ENCODE peak calls at places on chromosomes 3 and 15, in ten cellular contexts. One of them, this sample, is unnamed.

GRCh38 chr3:55059027-55059629 is 131.3 kb upstream of the LRTM1 start:
- DNase-seq in RPMI8226: no peak
- DNase-seq in A172: no peak
- DNase-seq in activated naive CD8-positive, alpha-beta T cell treated with anti-CD3 and anti-CD28 coated beads, Interleukin-2, amount 10 ng/mL, durations not matched to agents 7 days and 5 days: no peak
- DNase-seq in epithelial cell of prostate: no peak
- DNase-seq in coronary artery: no peak
- DNase-seq in fibroblast of gingiva: no peak
- DNase-seq in central memory CD4-positive, alpha-beta T cell: no peak
- DNase-seq in cardiac muscle cell: no peak
- DNase-seq in stimulated activated CD4-positive, alpha-beta T cell treated with anti-CD3 and anti-CD28 coated beads, Interleukin-12 subunit alpha, Interleukin-12 subunit beta, amount 100 ng/mL, for 4 hours: no peak
- DNase-seq in this sample: no peak

GRCh38 chr15:39596358-39597051 is 15.6 kb downstream of the THBS1 start:
- DNase-seq in activated naive CD8-positive, alpha-beta T cell treated with anti-CD3 and anti-CD28 coated beads, Interleukin-2, amount 10 ng/mL, durations not matched to agents 7 days and 5 days: no peak
- DNase-seq in stimulated activated CD4-positive, alpha-beta T cell treated with anti-CD3 and anti-CD28 coated beads, Interleukin-12 subunit alpha, Interleukin-12 subunit beta, amount 100 ng/mL, for 4 hours: no peak
- DNase-seq in epithelial cell of prostate: no peak
- DNase-seq in fibroblast of gingiva: peak
- DNase-seq in coronary artery: no peak
- DNase-seq in RPMI8226: no peak
- DNase-seq in cardiac muscle cell: peak
- DNase-seq in central memory CD4-positive, alpha-beta T cell: no peak
- DNase-seq in A172: no peak
- DNase-seq in this sample: peak

GRCh38 chr3:48404440-48405342 is 25.2 kb downstream of the PLXNB1 start:
- DNase-seq in coronary artery: no peak
- DNase-seq in epithelial cell of prostate: no peak
- DNase-seq in fibroblast of gingiva: no peak
- DNase-seq in cardiac muscle cell: no peak
- DNase-seq in central memory CD4-positive, alpha-beta T cell: no peak
- DNase-seq in activated naive CD8-positive, alpha-beta T cell treated with anti-CD3 and anti-CD28 coated beads, Interleukin-2, amount 10 ng/mL, durations not matched to agents 7 days and 5 days: no peak
- DNase-seq in A172: no peak
- DNase-seq in stimulated activated CD4-positive, alpha-beta T cell treated with anti-CD3 and anti-CD28 coated beads, Interleukin-12 subunit alpha, Interleukin-12 subunit beta, amount 100 ng/mL, for 4 hours: no peak
- DNase-seq in RPMI8226: no peak
- DNase-seq in this sample: no peak

GRCh38 chr3:18351069-18351628 is 74.0 kb downstream of the SATB1 start:
- DNase-seq in cardiac muscle cell: peak
- DNase-seq in epithelial cell of prostate: no peak
- DNase-seq in coronary artery: no peak
- DNase-seq in central memory CD4-positive, alpha-beta T cell: no peak
- DNase-seq in fibroblast of gingiva: no peak
- DNase-seq in A172: no peak
- DNase-seq in RPMI8226: no peak
- DNase-seq in activated naive CD8-positive, alpha-beta T cell treated with anti-CD3 and anti-CD28 coated beads, Interleukin-2, amount 10 ng/mL, durations not matched to agents 7 days and 5 days: no peak
- DNase-seq in stimulated activated CD4-positive, alpha-beta T cell treated with anti-CD3 and anti-CD28 coated beads, Interleukin-12 subunit alpha, Interleukin-12 subunit beta, amount 100 ng/mL, for 4 hours: no peak
- DNase-seq in this sample: no peak

GRCh38 chr15:67110400-67110799 is 45.0 kb downstream of the SMAD3 start:
- DNase-seq in fibroblast of gingiva: no peak
- DNase-seq in stimulated activated CD4-positive, alpha-beta T cell treated with anti-CD3 and anti-CD28 coated beads, Interleukin-12 subunit alpha, Interleukin-12 subunit beta, amount 100 ng/mL, for 4 hours: no peak
- DNase-seq in epithelial cell of prostate: no peak
- DNase-seq in coronary artery: no peak
- DNase-seq in cardiac muscle cell: no peak
- DNase-seq in activated naive CD8-positive, alpha-beta T cell treated with anti-CD3 and anti-CD28 coated beads, Interleukin-2, amount 10 ng/mL, durations not matched to agents 7 days and 5 days: no peak
- DNase-seq in RPMI8226: no peak
- DNase-seq in central memory CD4-positive, alpha-beta T cell: no peak
- DNase-seq in A172: no peak
- DNase-seq in this sample: no peak

GRCh38 chr3:170572665-170573253 is 13.1 kb downstream of the SLC7A14 start:
- DNase-seq in A172: peak
- DNase-seq in epithelial cell of prostate: peak
- DNase-seq in activated naive CD8-positive, alpha-beta T cell treated with anti-CD3 and anti-CD28 coated beads, Interleukin-2, amount 10 ng/mL, durations not matched to agents 7 days and 5 days: no peak
- DNase-seq in cardiac muscle cell: peak
- DNase-seq in coronary artery: no peak
- DNase-seq in RPMI8226: no peak
- DNase-seq in stimulated activated CD4-positive, alpha-beta T cell treated with anti-CD3 and anti-CD28 coated beads, Interleukin-12 subunit alpha, Interleukin-12 subunit beta, amount 100 ng/mL, for 4 hours: no peak
- DNase-seq in central memory CD4-positive, alpha-beta T cell: no peak
- DNase-seq in fibroblast of gingiva: peak
- DNase-seq in this sample: peak

GRCh38 chr3:79339846-79340245 is 428.0 kb downstream of the ROBO1 start:
- DNase-seq in fibroblast of gingiva: no peak
- DNase-seq in coronary artery: no peak
- DNase-seq in cardiac muscle cell: no peak
- DNase-seq in A172: no peak
- DNase-seq in central memory CD4-positive, alpha-beta T cell: no peak
- DNase-seq in RPMI8226: no peak
- DNase-seq in stimulated activated CD4-positive, alpha-beta T cell treated with anti-CD3 and anti-CD28 coated beads, Interleukin-12 subunit alpha, Interleukin-12 subunit beta, amount 100 ng/mL, for 4 hours: no peak
- DNase-seq in activated naive CD8-positive, alpha-beta T cell treated with anti-CD3 and anti-CD28 coated beads, Interleukin-2, amount 10 ng/mL, durations not matched to agents 7 days and 5 days: no peak
- DNase-seq in epithelial cell of prostate: peak
- DNase-seq in this sample: no peak

GRCh38 chr3:128473180-128473519 is 6.5 kb upstream of the DNAJB8 start:
- DNase-seq in A172: no peak
- DNase-seq in activated naive CD8-positive, alpha-beta T cell treated with anti-CD3 and anti-CD28 coated beads, Interleukin-2, amount 10 ng/mL, durations not matched to agents 7 days and 5 days: no peak
- DNase-seq in RPMI8226: no peak
- DNase-seq in stimulated activated CD4-positive, alpha-beta T cell treated with anti-CD3 and anti-CD28 coated beads, Interleukin-12 subunit alpha, Interleukin-12 subunit beta, amount 100 ng/mL, for 4 hours: no peak
- DNase-seq in central memory CD4-positive, alpha-beta T cell: no peak
- DNase-seq in cardiac muscle cell: no peak
- DNase-seq in coronary artery: no peak
- DNase-seq in fibroblast of gingiva: no peak
- DNase-seq in epithelial cell of prostate: no peak
- DNase-seq in this sample: no peak

GRCh38 chr15:77384589-77385359 is 35.1 kb downstream of the PEAK1 start:
- DNase-seq in fibroblast of gingiva: no peak
- DNase-seq in central memory CD4-positive, alpha-beta T cell: no peak
- DNase-seq in activated naive CD8-positive, alpha-beta T cell treated with anti-CD3 and anti-CD28 coated beads, Interleukin-2, amount 10 ng/mL, durations not matched to agents 7 days and 5 days: no peak
- DNase-seq in cardiac muscle cell: no peak
- DNase-seq in epithelial cell of prostate: no peak
- DNase-seq in coronary artery: no peak
- DNase-seq in RPMI8226: no peak
- DNase-seq in stimulated activated CD4-positive, alpha-beta T cell treated with anti-CD3 and anti-CD28 coated beads, Interleukin-12 subunit alpha, Interleukin-12 subunit beta, amount 100 ng/mL, for 4 hours: no peak
- DNase-seq in A172: no peak
- DNase-seq in this sample: no peak

GRCh38 chr3:131091768-131092167 is 65.1 kb downstream of the NEK11 start:
- DNase-seq in activated naive CD8-positive, alpha-beta T cell treated with anti-CD3 and anti-CD28 coated beads, Interleukin-2, amount 10 ng/mL, durations not matched to agents 7 days and 5 days: no peak
- DNase-seq in A172: peak
- DNase-seq in epithelial cell of prostate: no peak
- DNase-seq in stimulated activated CD4-positive, alpha-beta T cell treated with anti-CD3 and anti-CD28 coated beads, Interleukin-12 subunit alpha, Interleukin-12 subunit beta, amount 100 ng/mL, for 4 hours: no peak
- DNase-seq in coronary artery: no peak
- DNase-seq in fibroblast of gingiva: no peak
- DNase-seq in cardiac muscle cell: no peak
- DNase-seq in central memory CD4-positive, alpha-beta T cell: no peak
- DNase-seq in RPMI8226: no peak
- DNase-seq in this sample: no peak

GRCh38 chr15:93028111-93028631 is 60.8 kb downstream of the RGMA start:
- DNase-seq in RPMI8226: no peak
- DNase-seq in coronary artery: no peak
- DNase-seq in activated naive CD8-positive, alpha-beta T cell treated with anti-CD3 and anti-CD28 coated beads, Interleukin-2, amount 10 ng/mL, durations not matched to agents 7 days and 5 days: no peak
- DNase-seq in epithelial cell of prostate: no peak
- DNase-seq in fibroblast of gingiva: no peak
- DNase-seq in cardiac muscle cell: peak
- DNase-seq in central memory CD4-positive, alpha-beta T cell: no peak
- DNase-seq in A172: no peak
- DNase-seq in stimulated activated CD4-positive, alpha-beta T cell treated with anti-CD3 and anti-CD28 coated beads, Interleukin-12 subunit alpha, Interleukin-12 subunit beta, amount 100 ng/mL, for 4 hours: no peak
- DNase-seq in this sample: no peak

GRCh38 chr3:139916271-139916670 is 18.7 kb upstream of the CLSTN2 start:
- DNase-seq in coronary artery: no peak
- DNase-seq in activated naive CD8-positive, alpha-beta T cell treated with anti-CD3 and anti-CD28 coated beads, Interleukin-2, amount 10 ng/mL, durations not matched to agents 7 days and 5 days: no peak
- DNase-seq in RPMI8226: no peak
- DNase-seq in epithelial cell of prostate: no peak
- DNase-seq in A172: no peak
- DNase-seq in fibroblast of gingiva: no peak
- DNase-seq in cardiac muscle cell: no peak
- DNase-seq in stimulated activated CD4-positive, alpha-beta T cell treated with anti-CD3 and anti-CD28 coated beads, Interleukin-12 subunit alpha, Interleukin-12 subunit beta, amount 100 ng/mL, for 4 hours: no peak
- DNase-seq in central memory CD4-positive, alpha-beta T cell: no peak
- DNase-seq in this sample: no peak

GRCh38 chr3:157182879-157183278 is 22.9 kb upstream of the CCNL1 start:
- DNase-seq in coronary artery: no peak
- DNase-seq in central memory CD4-positive, alpha-beta T cell: no peak
- DNase-seq in fibroblast of gingiva: no peak
- DNase-seq in stimulated activated CD4-positive, alpha-beta T cell treated with anti-CD3 and anti-CD28 coated beads, Interleukin-12 subunit alpha, Interleukin-12 subunit beta, amount 100 ng/mL, for 4 hours: no peak
- DNase-seq in A172: no peak
- DNase-seq in epithelial cell of prostate: no peak
- DNase-seq in RPMI8226: no peak
- DNase-seq in activated naive CD8-positive, alpha-beta T cell treated with anti-CD3 and anti-CD28 coated beads, Interleukin-2, amount 10 ng/mL, durations not matched to agents 7 days and 5 days: no peak
- DNase-seq in cardiac muscle cell: peak
- DNase-seq in this sample: no peak

GRCh38 chr15:90407871-90408317 is 19.9 kb downstream of the IQGAP1 start:
- DNase-seq in epithelial cell of prostate: no peak
- DNase-seq in RPMI8226: no peak
- DNase-seq in fibroblast of gingiva: peak
- DNase-seq in activated naive CD8-positive, alpha-beta T cell treated with anti-CD3 and anti-CD28 coated beads, Interleukin-2, amount 10 ng/mL, durations not matched to agents 7 days and 5 days: no peak
- DNase-seq in A172: no peak
- DNase-seq in stimulated activated CD4-positive, alpha-beta T cell treated with anti-CD3 and anti-CD28 coated beads, Interleukin-12 subunit alpha, Interleukin-12 subunit beta, amount 100 ng/mL, for 4 hours: no peak
- DNase-seq in coronary artery: no peak
- DNase-seq in central memory CD4-positive, alpha-beta T cell: peak
- DNase-seq in cardiac muscle cell: peak
- DNase-seq in this sample: peak

GRCh38 chr15:80070840-80071239 is 11.4 kb downstream of the ZFAND6 start:
- DNase-seq in activated naive CD8-positive, alpha-beta T cell treated with anti-CD3 and anti-CD28 coated beads, Interleukin-2, amount 10 ng/mL, durations not matched to agents 7 days and 5 days: no peak
- DNase-seq in coronary artery: no peak
- DNase-seq in central memory CD4-positive, alpha-beta T cell: no peak
- DNase-seq in epithelial cell of prostate: no peak
- DNase-seq in A172: no peak
- DNase-seq in cardiac muscle cell: peak
- DNase-seq in fibroblast of gingiva: peak
- DNase-seq in RPMI8226: no peak
- DNase-seq in stimulated activated CD4-positive, alpha-beta T cell treated with anti-CD3 and anti-CD28 coated beads, Interleukin-12 subunit alpha, Interleukin-12 subunit beta, amount 100 ng/mL, for 4 hours: no peak
- DNase-seq in this sample: no peak

GRCh38 chr3:172104471-172105072 is 65.2 kb downstream of the FNDC3B start:
- DNase-seq in RPMI8226: no peak
- DNase-seq in stimulated activated CD4-positive, alpha-beta T cell treated with anti-CD3 and anti-CD28 coated beads, Interleukin-12 subunit alpha, Interleukin-12 subunit beta, amount 100 ng/mL, for 4 hours: no peak
- DNase-seq in central memory CD4-positive, alpha-beta T cell: no peak
- DNase-seq in cardiac muscle cell: peak
- DNase-seq in epithelial cell of prostate: no peak
- DNase-seq in A172: peak
- DNase-seq in activated naive CD8-positive, alpha-beta T cell treated with anti-CD3 and anti-CD28 coated beads, Interleukin-2, amount 10 ng/mL, durations not matched to agents 7 days and 5 days: no peak
- DNase-seq in coronary artery: no peak
- DNase-seq in fibroblast of gingiva: no peak
- DNase-seq in this sample: peak

GRCh38 chr15:94231728-94232086 is 346 bp downstream of the MCTP2 start:
- DNase-seq in activated naive CD8-positive, alpha-beta T cell treated with anti-CD3 and anti-CD28 coated beads, Interleukin-2, amount 10 ng/mL, durations not matched to agents 7 days and 5 days: no peak
- DNase-seq in epithelial cell of prostate: no peak
- DNase-seq in cardiac muscle cell: peak
- DNase-seq in RPMI8226: peak
- DNase-seq in A172: no peak
- DNase-seq in coronary artery: no peak
- DNase-seq in central memory CD4-positive, alpha-beta T cell: no peak
- DNase-seq in stimulated activated CD4-positive, alpha-beta T cell treated with anti-CD3 and anti-CD28 coated beads, Interleukin-12 subunit alpha, Interleukin-12 subunit beta, amount 100 ng/mL, for 4 hours: no peak
- DNase-seq in fibroblast of gingiva: no peak
- DNase-seq in this sample: no peak

GRCh38 chr3:56870436-56870835 is 68.7 kb upstream of the ARHGEF3 start:
- DNase-seq in A172: no peak
- DNase-seq in cardiac muscle cell: no peak
- DNase-seq in epithelial cell of prostate: no peak
- DNase-seq in RPMI8226: no peak
- DNase-seq in coronary artery: no peak
- DNase-seq in activated naive CD8-positive, alpha-beta T cell treated with anti-CD3 and anti-CD28 coated beads, Interleukin-2, amount 10 ng/mL, durations not matched to agents 7 days and 5 days: no peak
- DNase-seq in stimulated activated CD4-positive, alpha-beta T cell treated with anti-CD3 and anti-CD28 coated beads, Interleukin-12 subunit alpha, Interleukin-12 subunit beta, amount 100 ng/mL, for 4 hours: no peak
- DNase-seq in fibroblast of gingiva: no peak
- DNase-seq in central memory CD4-positive, alpha-beta T cell: no peak
- DNase-seq in this sample: no peak

GRCh38 chr3:30777426-30777825 is 117.0 kb downstream of the GADL1 start:
- DNase-seq in central memory CD4-positive, alpha-beta T cell: no peak
- DNase-seq in fibroblast of gingiva: no peak
- DNase-seq in activated naive CD8-positive, alpha-beta T cell treated with anti-CD3 and anti-CD28 coated beads, Interleukin-2, amount 10 ng/mL, durations not matched to agents 7 days and 5 days: no peak
- DNase-seq in A172: no peak
- DNase-seq in RPMI8226: no peak
- DNase-seq in coronary artery: no peak
- DNase-seq in epithelial cell of prostate: no peak
- DNase-seq in stimulated activated CD4-positive, alpha-beta T cell treated with anti-CD3 and anti-CD28 coated beads, Interleukin-12 subunit alpha, Interleukin-12 subunit beta, amount 100 ng/mL, for 4 hours: no peak
- DNase-seq in cardiac muscle cell: no peak
- DNase-seq in this sample: no peak

GRCh38 chr15:64600794-64601193 is 140.4 kb downstream of the ZNF609 start:
- DNase-seq in epithelial cell of prostate: no peak
- DNase-seq in fibroblast of gingiva: no peak
- DNase-seq in central memory CD4-positive, alpha-beta T cell: no peak
- DNase-seq in A172: no peak
- DNase-seq in stimulated activated CD4-positive, alpha-beta T cell treated with anti-CD3 and anti-CD28 coated beads, Interleukin-12 subunit alpha, Interleukin-12 subunit beta, amount 100 ng/mL, for 4 hours: no peak
- DNase-seq in coronary artery: no peak
- DNase-seq in activated naive CD8-positive, alpha-beta T cell treated with anti-CD3 and anti-CD28 coated beads, Interleukin-2, amount 10 ng/mL, durations not matched to agents 7 days and 5 days: no peak
- DNase-seq in cardiac muscle cell: no peak
- DNase-seq in RPMI8226: no peak
- DNase-seq in this sample: no peak

GRCh38 chr15:55900019-55900418 is 93.4 kb downstream of the NEDD4 start:
- DNase-seq in central memory CD4-positive, alpha-beta T cell: no peak
- DNase-seq in cardiac muscle cell: no peak
- DNase-seq in RPMI8226: no peak
- DNase-seq in epithelial cell of prostate: no peak
- DNase-seq in fibroblast of gingiva: no peak
- DNase-seq in coronary artery: no peak
- DNase-seq in A172: no peak
- DNase-seq in stimulated activated CD4-positive, alpha-beta T cell treated with anti-CD3 and anti-CD28 coated beads, Interleukin-12 subunit alpha, Interleukin-12 subunit beta, amount 100 ng/mL, for 4 hours: no peak
- DNase-seq in activated naive CD8-positive, alpha-beta T cell treated with anti-CD3 and anti-CD28 coated beads, Interleukin-2, amount 10 ng/mL, durations not matched to agents 7 days and 5 days: no peak
- DNase-seq in this sample: no peak

This sample was measured in lung microvascular endothelial cell.